ENCODE peak calls at places on chromosomes 4 and X, in five cellular contexts. S is lower leg skin, I is coronary artery, Q is left lung, W is WERI-Rb-1. N is an unnamed sample.

GRCh38 chrX:65607070-65607742 is 60.2 kb upstream of the MSN start:
- DNase-seq in Q (no peak), W (no peak), I (no peak), S (no peak), N (no peak)

GRCh38 chr4:94126669-94127068 is 81.0 kb upstream of the SMARCAD1 start:
- DNase-seq in Q (no peak), I (no peak), W (no peak), S (no peak), N (no peak)

GRCh38 chr4:85756938-85757337 is 282.0 kb downstream of the ARHGAP24 start:
- DNase-seq in S (no peak), I (no peak), W (peak), Q (no peak), N (no peak)

GRCh38 chr4:139014391-139015268 is 951 bp upstream of the NOCT start:
- DNase-seq in W (peak), I (no peak), S (peak), Q (no peak), N (peak)

GRCh38 chr4:54091637-54092404 is 8.1 kb upstream of the GSX2 start:
- DNase-seq in I (no peak), S (peak), Q (peak), W (peak), N (peak)

GRCh38 chr4:114279066-114279465 is 299.6 kb upstream of the ARSJ start:
- DNase-seq in Q (no peak), S (no peak), I (no peak), W (no peak), N (no peak)

GRCh38 chrX:79162076-79162475 is 17.6 kb downstream of the GPR174 start:
- DNase-seq in Q (no peak), S (no peak), I (no peak), W (no peak), N (no peak)

GRCh38 chr4:172666711-172667368 is 501.8 kb upstream of the GALNT7 start:
- DNase-seq in W (peak), Q (no peak), S (no peak), I (no peak), N (no peak)

GRCh38 chr4:19689511-19689910 is 562.2 kb upstream of the SLIT2 start:
- DNase-seq in Q (no peak), S (no peak), W (no peak), I (no peak), N (no peak)

GRCh38 chr4:167111622-167112021 is 122.7 kb downstream of the SPOCK3 start:
- DNase-seq in I (no peak), W (no peak), Q (no peak), S (no peak), N (no peak)

GRCh38 chr4:87851332-87851731 is 18.6 kb downstream of the MEPE start:
- DNase-seq in S (no peak), W (no peak), Q (no peak), I (no peak), N (no peak)

GRCh38 chrX:8927066-8927465 is 106.9 kb downstream of the FAM9B start:
- DNase-seq in S (no peak), Q (no peak), W (no peak), I (no peak), N (no peak)

GRCh38 chrX:119004920-119005524 is 30.6 kb downstream of the LONRF3 start:
- DNase-seq in Q (peak), S (peak), I (no peak), W (peak), N (peak)

GRCh38 chr4:123116412-123116811 is 194.0 kb upstream of the NUDT6 start:
- DNase-seq in W (no peak), S (no peak), I (no peak), Q (no peak), N (no peak)

GRCh38 chrX:154321624-154322023 is 26.0 kb downstream of the TKTL1 start:
- DNase-seq in I (no peak), Q (no peak), S (no peak), W (peak), N (no peak)

GRCh38 chrX:47169273-47169672 is 24.3 kb downstream of the RBM10 start:
- DNase-seq in W (no peak), S (no peak), I (no peak), Q (no peak), N (peak)

GRCh38 chrX:106734827-106735226 is 8.3 kb downstream of the RNF128 start:
- DNase-seq in W (no peak), S (no peak), Q (no peak), I (no peak), N (no peak)

GRCh38 chr4:3461515-3462291 is 1.4 kb upstream of the DOK7 start:
- DNase-seq in W (no peak), Q (peak), I (peak), S (no peak), N (no peak)

GRCh38 chrX:25131055-25131454 is 115.3 kb upstream of the ARX start:
- DNase-seq in I (no peak), Q (no peak), S (no peak), W (no peak), N (no peak)

GRCh38 chrX:44954562-44954961 is 81.6 kb downstream of the KDM6A start:
- DNase-seq in S (no peak), W (no peak), Q (no peak), I (no peak), N (no peak)

GRCh38 chr4:86594559-86595425 is 677 bp downstream of the PTPN13 start:
- DNase-seq in Q (peak), W (peak), I (peak), S (peak), N (peak)

GRCh38 chrX:15908891-15909290 is 54.3 kb upstream of the AP1S2 start:
- DNase-seq in S (no peak), Q (no peak), I (no peak), W (no peak), N (no peak)

GRCh38 chr4:4595252-4595651 is 53.4 kb upstream of the STX18 start:
- DNase-seq in I (no peak), Q (no peak), S (no peak), W (no peak), N (no peak)

GRCh38 chrX:45050558-45050957 is 150.1 kb downstream of the DIPK2B start:
- DNase-seq in W (no peak), I (no peak), S (no peak), Q (no peak), N (no peak)

GRCh38 chrX:45801554-45801953 is 600.9 kb upstream of the DIPK2B start:
- DNase-seq in W (no peak), Q (no peak), I (no peak), S (no peak), N (no peak)

GRCh38 chr4:3209551-3210325 is 39.2 kb upstream of the MSANTD1 start:
- DNase-seq in Q (no peak), S (no peak), I (no peak), W (no peak), N (no peak)

GRCh38 chr4:59200992-59201391 is 1999.1 kb upstream of the ADGRL3 start:
- DNase-seq in S (no peak), Q (no peak), I (no peak), W (no peak), N (no peak)

GRCh38 chr4:41652971-41653370 is 95.6 kb downstream of the PHOX2B start:
- DNase-seq in Q (no peak), I (no peak), S (no peak), W (no peak), N (no peak)

GRCh38 chr4:107037188-107037587 is 1.1 kb upstream of the DKK2 start:
- DNase-seq in Q (no peak), W (peak), I (no peak), S (peak), N (no peak)

GRCh38 chr4:168803727-168804126 is 206.3 kb downstream of the CBR4 start:
- DNase-seq in W (no peak), I (no peak), Q (no peak), S (no peak), N (no peak)

GRCh38 chrX:40008841-40009461 is 88.8 kb downstream of the BCOR start:
- DNase-seq in S (no peak), I (no peak), Q (peak), W (peak), N (peak)

GRCh38 chrX:39899876-39900787 is 197.6 kb downstream of the BCOR start:
- DNase-seq in Q (no peak), S (no peak), I (no peak), W (peak), N (no peak)

GRCh38 chr4:337932-338758 is 531 bp downstream of the ZNF141 start:
- DNase-seq in W (peak), Q (peak), I (no peak), S (peak), N (peak)

GRCh38 chr4:14149469-14150030 is 522.0 kb upstream of the BOD1L1 start:
- DNase-seq in W (no peak), I (no peak), Q (no peak), S (no peak), N (no peak)

GRCh38 chrX:111823068-111823467 is 52.9 kb upstream of the TRPC5OS start:
- DNase-seq in W (peak), Q (no peak), I (no peak), S (no peak), N (no peak)

GRCh38 chr4:163548481-163549243 is 54.2 kb downstream of the TMA16 start:
- DNase-seq in I (no peak), Q (no peak), W (no peak), S (no peak), N (no peak)

GRCh38 chrX:69530306-69530705 is 26.2 kb downstream of the NALF2 start:
- DNase-seq in W (no peak), I (no peak), Q (no peak), S (no peak), N (no peak)
- TF ChIP-seq CTCF in W (no peak), I (no peak), Q (no peak), S (no peak), N (no peak)

GRCh38 chrX:23012162-23012561 is 12.4 kb downstream of the DDX53 start:
- DNase-seq in I (no peak), W (no peak), Q (no peak), S (no peak), N (no peak)
- H3K4me3 ChIP-seq in I (no peak), W (no peak), Q (no peak), S (no peak), N (no peak)

DNA sequence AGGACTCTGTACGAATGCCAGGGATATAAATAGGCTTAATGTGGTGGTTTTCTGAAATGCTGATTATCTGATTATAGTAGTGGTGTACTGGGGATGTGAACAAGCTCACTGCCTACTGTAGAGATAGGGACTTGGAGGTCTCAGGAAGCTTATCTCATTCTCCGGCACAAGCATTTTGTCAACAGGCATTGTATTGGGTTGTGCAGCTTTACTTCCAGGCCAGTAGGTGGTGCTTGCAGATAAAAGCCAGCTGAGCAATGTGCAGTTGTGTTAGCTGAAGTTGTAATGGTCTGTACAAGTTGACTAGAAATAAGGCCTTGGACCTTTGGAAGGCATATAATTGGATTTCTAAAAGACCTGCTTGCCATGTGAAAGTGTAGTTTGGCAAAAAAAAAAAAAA is 49.5 kb upstream of the TMLHE start:
- DNase-seq in W (no peak), I (no peak), Q (no peak), S (no peak), N (no peak)
- TF ChIP-seq CTCF in W (peak), I (no peak), Q (no peak), S (no peak), N (no peak)

GRCh38 chr4:38671594-38671943 is 7.6 kb downstream of the KLF3 start:
- DNase-seq in S (no peak), Q (no peak), W (no peak), I (no peak), N (no peak)
- H3K4me3 ChIP-seq in S (no peak), Q (no peak), W (no peak), I (peak), N (no peak)